ENCODE peak calls at places on chromosome 9, in four cellular contexts. E, V, S and K are unnamed samples. For H3K27me3, the result is how much of the 10 kb centered on the place peaks cover.

GRCh38 chr9:7234144-7234543 is 476.4 kb downstream of the KDM4C start:
- DNase-seq in V (no peak), S (peak), E (peak), K (peak)

GRCh38 chr9:92639124-92639523 is 30.8 kb downstream of the IPPK start:
- DNase-seq in V (no peak), E (no peak), S (no peak), K (no peak)

GRCh38 chr9:120935383-120935857 is 8.8 kb upstream of the TRAF1 start:
- DNase-seq in E (peak), V (peak), S (peak), K (peak)

GRCh38 chr9:134130503-134131375 is 5.1 kb upstream of the WDR5 start:
- DNase-seq in E (peak), V (no peak), S (peak), K (no peak)

GRCh38 chr9:71733176-71733575 is 35.1 kb downstream of the CEMIP2 start:
- DNase-seq in V (no peak), E (no peak), S (peak), K (no peak)

GRCh38 chr9:19181002-19181401 is 49.5 kb upstream of the DENND4C start:
- DNase-seq in V (no peak), E (peak), S (no peak), K (peak)

GRCh38 chr9:88880194-88880593 is 111.1 kb upstream of the S1PR3 start:
- DNase-seq in S (no peak), V (no peak), E (no peak), K (no peak)

GRCh38 chr9:128818839-128819715 is 777 bp downstream of the ENDOG start:
- DNase-seq in S (no peak), V (no peak), E (no peak), K (peak)

GRCh38 chr9:126503333-126504085 is 110.2 kb upstream of the LMX1B start:
- DNase-seq in E (no peak), S (peak), V (peak), K (no peak)

GRCh38 chr9:21017092-21017491 is 14.3 kb downstream of the HACD4 start:
- DNase-seq in E (peak), V (no peak), S (peak), K (no peak)

GRCh38 chr9:35835216-35835604 is 6.2 kb downstream of the TMEM8B start:
- DNase-seq in S (no peak), V (peak), E (no peak), K (peak)

GRCh38 chr9:76574171-76574767 is 115.3 kb downstream of the GCNT1 start:
- DNase-seq in V (no peak), S (peak), E (no peak), K (peak)

GRCh38 chr9:3330792-3331420 is 194.9 kb downstream of the RFX3 start:
- DNase-seq in E (peak), V (no peak), S (peak), K (no peak)

GRCh38 chr9:102049586-102050246 is 311.3 kb upstream of the GRIN3A start:
- DNase-seq in V (no peak), S (no peak), E (no peak), K (no peak)

GRCh38 chr9:72464819-72465218 is 56.6 kb upstream of the TMC1 start:
- DNase-seq in V (no peak), E (no peak), S (no peak), K (no peak)

GRCh38 chr9:134985451-134985850 is 67.7 kb upstream of the FCN1 start:
- DNase-seq in S (no peak), V (peak), E (no peak), K (no peak)

GRCh38 chr9:112856200-112856599 is 34.5 kb downstream of the SLC46A2 start:
- DNase-seq in S (no peak), E (no peak), V (no peak), K (no peak)

GRCh38 chr9:70021026-70021571 is 22.5 kb upstream of the MAMDC2 start:
- DNase-seq in E (peak), V (no peak), S (peak), K (no peak)

GRCh38 chr9:21294904-21295538 is 10.1 kb downstream of the IFNA5 start:
- DNase-seq in V (no peak), S (no peak), E (no peak), K (no peak)

GRCh38 chr9:99368341-99369326 is 146.6 kb downstream of the SEC61B start:
- DNase-seq in S (peak), E (peak), V (peak), K (no peak)

GRCh38 chr9:113568481-113569321 is 105.2 kb downstream of the RGS3 start:
- DNase-seq in V (peak), E (no peak), S (no peak), K (no peak)

GRCh38 chr9:111036068-111036789 is 2.0 kb downstream of the LPAR1 start:
- DNase-seq in E (peak), S (peak), V (peak), K (peak)

GRCh38 chr9:109471994-109472393 is 26.1 kb downstream of the PTPN3 start:
- DNase-seq in S (no peak), V (no peak), E (peak), K (no peak)

GRCh38 chr9:125551781-125552180 is 155.2 kb downstream of the MAPKAP1 start:
- DNase-seq in V (no peak), S (peak), E (no peak), K (no peak)

GRCh38 chr9:4618700-4619099 is 43.4 kb upstream of the PLPP6 start:
- DNase-seq in S (no peak), V (no peak), E (no peak), K (no peak)
- H3K27me3 ChIP-seq in S (under half), V (under half), E (under half), K (under half)

GRCh38 chr9:14415947-14416346 is 102.0 kb upstream of the NFIB start:
- DNase-seq in V (no peak), E (peak), S (peak), K (no peak)
- H3K27me3 ChIP-seq in V (under half), E (under half), S (under half), K (under half)

GRCh38 chr9:23826120-23826629 is at the start of gene ELAVL2:
- DNase-seq in V (peak), S (peak), E (peak), K (peak)
- H3K27me3 ChIP-seq in V (under half), S (under half), E (under half), K (under half)

DNA sequence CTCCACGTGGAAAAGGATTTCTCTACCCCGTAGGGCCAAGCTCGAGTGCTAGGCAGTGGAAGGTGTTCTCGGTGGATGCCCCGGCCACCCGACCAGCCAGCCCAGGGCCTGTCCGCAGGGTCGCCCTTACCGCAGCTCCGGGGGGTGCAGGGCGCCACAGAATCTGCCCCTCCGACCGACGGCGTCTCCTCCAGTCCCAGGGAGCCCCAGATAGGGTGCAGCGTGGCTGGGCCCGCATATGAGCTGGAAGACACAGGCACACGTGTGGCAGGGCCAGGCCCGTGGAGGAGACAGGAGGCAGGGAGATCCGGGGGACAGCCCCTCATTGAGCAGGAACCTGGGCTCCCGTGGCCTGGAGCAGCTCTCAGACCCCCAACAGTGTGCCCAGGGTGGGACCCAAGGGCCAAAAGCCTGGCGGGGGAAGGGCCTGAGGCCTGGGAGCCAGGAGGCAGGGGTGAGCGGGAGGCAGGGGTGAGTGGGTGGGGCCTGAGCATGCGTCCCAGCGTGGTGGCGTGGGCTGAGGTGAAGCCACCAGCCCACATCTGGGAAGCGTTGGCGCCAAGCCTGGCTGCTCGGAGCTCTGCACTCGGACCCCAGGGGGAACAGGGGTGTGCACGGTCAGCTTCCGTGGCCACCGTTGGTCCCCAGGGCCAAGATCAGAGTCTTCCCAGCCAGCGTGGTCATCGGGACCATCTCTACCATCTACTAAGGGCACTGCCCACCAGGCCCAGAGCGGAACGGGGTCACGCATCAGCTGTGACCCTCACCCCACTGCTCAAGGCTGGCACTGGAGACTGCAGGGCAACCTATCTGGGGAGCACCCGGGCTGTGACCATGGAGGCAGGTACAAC is 22.2 kb downstream of the CCDC187 start:
- DNase-seq in S (no peak), V (no peak), E (no peak), K (no peak)
- H3K27me3 ChIP-seq in S (under half), V (under half), E (under half), K (under half)